ENCODE peak calls at places on chromosomes 12 and 14, in nine cellular contexts. A is heart left ventricle, L is IMR-90, I is HCT116, C is breast epithelium, Z is lower leg skin, K is K562, U is right lobe of liver, O is A549. N is an unnamed sample.

GRCh38 chr14:39219075-39219499 is 14.6 kb upstream of the MIA2 start:
- DNase-seq in K (no peak), A (no peak), C (no peak), U (no peak), O (peak; percentile 15), L (peak; percentile 2), I (peak; percentile 32), Z (no peak), N (no peak)

GRCh38 chr12:101939306-101939705 is 61.9 kb downstream of the DRAM1 start:
- DNase-seq in U (no peak), I (no peak), C (no peak), O (no peak), Z (no peak), A (no peak), L (no peak), K (no peak), N (no peak)

GRCh38 chr12:63844391-63845341 is at the start of gene SRGAP1:
- DNase-seq in L (peak; percentile 73), K (peak; percentile 18), A (peak; percentile 74), U (peak; percentile 69), O (no peak), C (peak; percentile 75), Z (peak; percentile 94), I (no peak), N (peak; percentile 36)

GRCh38 chr14:61147898-61148549 is 133.1 kb downstream of the TMEM30B start:
- DNase-seq in C (no peak), Z (no peak), O (no peak), K (no peak), U (no peak), I (peak; percentile 89), A (peak; percentile 40), L (peak; percentile 100), N (no peak)

GRCh38 chr14:61563880-61564622 is 131.3 kb upstream of the HIF1A start:
- DNase-seq in O (no peak), I (no peak), U (no peak), L (no peak), K (no peak), A (no peak), Z (no peak), C (no peak), N (no peak)

GRCh38 chr12:96035283-96036236 is at the start of gene LTA4H:
- DNase-seq in L (peak; percentile 98), Z (peak; percentile 99), O (peak; percentile 97), C (peak; percentile 94), A (peak; percentile 97), I (peak; percentile 98), K (peak; percentile 94), U (peak; percentile 97), N (peak; percentile 98)

GRCh38 chr12:118402251-118402650 is 25.9 kb downstream of the SUDS3 start:
- DNase-seq in L (peak; percentile 93), O (no peak), U (no peak), K (no peak), I (no peak), C (no peak), Z (no peak), A (no peak), N (no peak)

GRCh38 chr14:28875937-28876910 is 109.6 kb downstream of the FOXG1 start:
- DNase-seq in I (no peak), U (no peak), Z (no peak), L (no peak), K (no peak), A (no peak), O (no peak), C (no peak), N (no peak)

GRCh38 chr14:101599234-101599885 is 38.1 kb downstream of the DIO3 start:
- DNase-seq in A (no peak), Z (peak; percentile 49), K (no peak), U (no peak), O (no peak), L (no peak), C (peak; percentile 34), I (no peak), N (no peak)

GRCh38 chr14:101598571-101599233 is 37.4 kb downstream of the DIO3 start:
- DNase-seq in A (no peak), U (no peak), I (no peak), Z (peak; percentile 40), K (no peak), O (no peak), C (peak; percentile 37), L (no peak), N (no peak)

GRCh38 chr14:101596742-101597141 is 35.4 kb downstream of the DIO3 start:
- DNase-seq in O (no peak), Z (peak; percentile 50), I (no peak), L (no peak), C (no peak), U (no peak), K (no peak), A (no peak), N (no peak)

GRCh38 chr14:101595887-101596721 is 34.8 kb downstream of the DIO3 start:
- DNase-seq in A (no peak), K (no peak), I (no peak), C (no peak), O (no peak), Z (peak; percentile 70), L (no peak), U (no peak), N (no peak)

DNA sequence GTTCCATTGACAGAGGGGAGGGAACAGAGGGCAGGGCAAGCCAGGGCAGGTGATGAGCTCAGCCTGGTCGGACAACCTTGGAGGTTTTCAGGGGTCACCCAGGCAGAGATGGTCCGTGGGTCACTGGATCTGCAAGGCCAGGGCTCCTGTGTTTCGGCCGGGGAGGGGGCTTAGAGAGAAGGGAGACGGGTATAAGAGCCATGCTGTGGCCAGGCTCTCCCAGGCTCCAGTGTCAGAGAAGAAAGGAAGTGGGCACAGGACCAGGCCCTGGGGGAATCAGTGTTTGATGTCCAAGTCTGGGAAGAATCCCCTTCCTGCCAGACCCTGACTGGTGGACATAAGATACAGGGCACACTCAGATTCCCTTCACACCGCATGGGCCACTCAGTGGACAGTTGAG is 36.9 kb downstream of the DIO3 start:
- DNase-seq in L (no peak), Z (peak; percentile 46), O (no peak), A (no peak), C (peak; percentile 41), U (no peak), I (no peak), K (no peak), N (no peak)
- TF ChIP-seq POLR2A in L (no peak), Z (no peak), O (no peak), A (no peak), C (no peak), U (no peak), I (no peak), K (no peak), N (no peak)

DNA sequence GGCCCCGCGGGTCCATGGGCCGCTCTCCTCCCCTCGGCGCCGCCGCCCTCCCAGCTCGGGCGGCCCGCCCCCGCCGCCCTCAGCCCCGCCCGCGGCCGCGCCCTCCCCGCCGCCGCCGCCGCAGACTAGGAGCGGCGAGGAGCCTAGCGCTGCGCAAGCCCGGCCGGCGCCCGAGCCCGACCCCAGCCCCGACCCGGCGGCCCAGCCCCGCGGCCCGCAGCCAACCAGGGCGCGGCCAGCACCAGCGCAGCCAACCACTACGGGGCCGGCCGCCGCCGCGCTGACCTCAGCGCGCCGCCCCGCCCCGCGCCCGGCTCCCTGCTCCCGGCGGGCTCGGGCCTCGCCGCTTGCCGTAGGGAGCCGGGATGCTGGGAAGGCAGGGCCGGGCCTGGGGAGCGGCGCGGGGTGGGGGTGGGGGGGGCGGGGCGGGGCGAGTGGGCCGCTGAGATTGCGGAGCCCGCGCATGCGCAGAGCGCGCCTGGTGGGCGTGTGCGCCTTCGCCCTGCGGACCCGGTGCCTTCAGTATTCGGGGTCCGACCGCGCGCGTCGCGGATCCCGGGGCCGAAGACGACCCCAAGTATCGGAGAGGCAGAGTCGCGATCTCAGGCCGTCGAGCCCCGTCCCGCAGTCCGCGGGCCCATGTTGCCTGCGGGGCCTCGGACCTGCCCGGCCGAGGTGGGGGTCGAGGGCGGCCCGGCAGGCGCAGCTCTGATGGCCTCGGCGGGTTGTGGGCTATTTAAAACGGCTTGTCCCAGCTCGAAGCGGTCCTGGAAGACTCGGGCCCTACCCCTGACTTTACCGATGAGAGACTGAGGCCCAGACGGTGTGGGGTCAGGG is at the start of gene CDC42BPB:
- DNase-seq in C (peak; percentile 81), A (peak; percentile 93), Z (peak; percentile 96), L (peak; percentile 90), O (peak; percentile 75), K (peak; percentile 88), I (peak; percentile 74), U (peak; percentile 94), N (peak; percentile 72)
- TF ChIP-seq POLR2A in C (no peak), A (no peak), Z (no peak), L (no peak), O (peak; percentile 68), K (no peak), I (no peak), U (peak; percentile 6), N (no peak)

GRCh38 chr14:74571441-74571841 is 40.6 kb downstream of the LTBP2 start:
- DNase-seq in K (no peak), C (no peak), A (peak; percentile 63), O (no peak), I (no peak), Z (no peak), L (peak; percentile 70), U (peak; percentile 32), N (no peak)

GRCh38 chr14:74572829-74573360 is 39.1 kb downstream of the LTBP2 start:
- DNase-seq in K (no peak), O (no peak), A (peak; percentile 7), C (no peak), I (no peak), Z (no peak), U (no peak), L (peak; percentile 65), N (no peak)

GRCh38 chr14:74573421-74574091 is 38.5 kb downstream of the LTBP2 start:
- DNase-seq in I (no peak), L (no peak), O (no peak), A (peak; percentile 19), U (peak; percentile 14), Z (no peak), K (no peak), C (no peak), N (no peak)

GRCh38 chr14:74570696-74571095 is 41.3 kb downstream of the LTBP2 start:
- DNase-seq in K (no peak), U (peak; percentile 11), O (no peak), I (no peak), A (peak; percentile 12), L (no peak), Z (no peak), C (no peak), N (no peak)

GRCh38 chr14:74571901-74572828 is 39.9 kb downstream of the LTBP2 start:
- DNase-seq in U (peak; percentile 33), O (peak; percentile 74), A (peak; percentile 40), C (no peak), L (peak; percentile 100), I (peak; percentile 78), Z (no peak), K (no peak), N (no peak)
- TF ChIP-seq POLR2A in U (no peak), O (no peak), A (no peak), C (peak; percentile 23), L (peak; percentile 36), I (no peak), Z (no peak), K (no peak), N (no peak)

DNA sequence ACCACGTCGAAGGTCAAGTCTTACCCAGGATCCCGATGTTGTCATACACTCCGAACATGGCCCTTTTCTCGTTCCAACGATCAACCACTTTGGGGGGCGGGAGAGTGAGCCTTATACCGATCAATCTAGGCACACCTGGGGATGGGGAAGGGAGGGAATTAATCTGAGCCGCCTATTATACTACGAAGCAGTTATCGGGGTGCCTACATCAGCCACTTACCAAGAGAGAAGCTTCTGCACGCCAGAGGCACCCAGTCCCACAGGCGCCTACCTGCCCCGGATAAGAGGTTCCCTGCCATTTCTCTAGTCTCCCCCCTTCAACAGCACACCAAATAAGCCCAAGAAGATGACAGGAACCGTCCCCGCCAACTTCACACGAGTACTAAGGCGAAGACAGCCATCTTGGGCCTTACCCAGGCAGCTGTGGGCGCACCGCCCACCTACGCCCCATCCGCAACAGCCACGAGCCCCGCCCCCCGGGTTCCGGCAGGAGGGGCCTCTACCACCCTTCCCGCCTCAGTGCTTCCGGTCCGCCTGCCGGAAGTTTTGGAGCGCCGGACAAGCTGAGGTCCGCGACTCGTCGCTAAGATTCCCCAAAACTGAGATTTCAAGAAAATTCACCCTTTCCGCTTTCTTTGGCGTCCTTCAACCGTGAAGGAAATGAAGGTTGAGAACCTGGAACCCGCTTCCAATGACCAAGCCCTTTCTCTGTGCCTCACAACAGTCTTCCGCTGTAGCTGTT is at the start of gene MRPL51:
- DNase-seq in C (peak; percentile 96), I (peak; percentile 87), K (peak; percentile 89), A (peak; percentile 97), L (peak; percentile 90), Z (peak; percentile 99), U (peak; percentile 99), O (peak; percentile 96), N (peak; percentile 97)
- TF ChIP-seq POLR2A in C (peak; percentile 89), I (peak; percentile 92), K (peak; percentile 92), A (no peak), L (no peak), Z (peak; percentile 59), U (peak; percentile 56), O (peak; percentile 92), N (peak; percentile 97)